ENCODE peak calls at places on chromosomes 12 and 14, in five cellular contexts. D is GM23248; T is CD8-positive, alpha-beta memory T cell; G is upper lobe of right lung; I is suprapubic skin. R is an unnamed sample. For H3K4me1, the result is how much of the 10 kb centered on the place peaks cover.

GRCh38 chr12:93460882-93461281 is 6.4 kb upstream of the MRPL42 start:
- DNase-seq in D (no peak), T (no peak), G (no peak), I (no peak), R (no peak)

GRCh38 chr12:28536088-28536487 is 345.8 kb downstream of the CCDC91 start:
- DNase-seq in D (peak), G (no peak), T (no peak), I (no peak), R (no peak)

GRCh38 chr12:3123729-3124128 is 46.5 kb downstream of the TSPAN9 start:
- DNase-seq in D (peak), T (no peak), I (no peak), G (no peak), R (peak)

GRCh38 chr12:120720234-120720968 is 5.2 kb upstream of the ACADS start:
- DNase-seq in D (peak), G (no peak), T (no peak), I (no peak), R (no peak)

GRCh38 chr12:116880817-116881324 is 370 bp downstream of the HRK start:
- DNase-seq in T (peak), G (peak), I (no peak), D (peak), R (no peak)

GRCh38 chr14:95318870-95319311 is 817 bp downstream of the CLMN start:
- DNase-seq in G (no peak), D (no peak), I (no peak), T (no peak), R (no peak)

GRCh38 chr14:101193126-101193844 is 289.8 kb upstream of the RTL1 start:
- DNase-seq in I (peak), D (no peak), G (peak), T (no peak), R (no peak)

GRCh38 chr12:110035534-110036104 is 12.7 kb downstream of the C12orf76 start:
- DNase-seq in I (no peak), T (no peak), G (no peak), D (no peak), R (no peak)

GRCh38 chr12:42507589-42507988 is 82.0 kb downstream of the PRICKLE1 start:
- DNase-seq in T (no peak), G (no peak), D (no peak), I (no peak), R (no peak)

GRCh38 chr14:48954446-48954845 is 631.7 kb downstream of the RPS29 start:
- DNase-seq in G (no peak), I (no peak), D (no peak), T (no peak), R (no peak)

GRCh38 chr14:104865069-104865630 is at the start of gene CEP170B:
- DNase-seq in D (peak), I (no peak), T (peak), G (peak), R (no peak)

GRCh38 chr14:55851961-55852360 is 266.2 kb upstream of the PELI2 start:
- DNase-seq in T (no peak), I (no peak), D (peak), G (no peak), R (no peak)

GRCh38 chr12:24363177-24363754 is 413.8 kb upstream of the SOX5 start:
- DNase-seq in D (no peak), T (no peak), I (no peak), G (no peak), R (peak)

GRCh38 chr14:35155962-35156361 is 33.6 kb downstream of the PRORP start:
- DNase-seq in I (no peak), G (no peak), T (no peak), D (peak), R (peak)

GRCh38 chr12:1553987-1554982 is 40.1 kb downstream of the FBXL14 start:
- DNase-seq in T (no peak), I (peak), G (peak), D (no peak), R (no peak)

GRCh38 chr12:45234134-45234865 is 18.4 kb downstream of the ANO6 start:
- DNase-seq in G (no peak), D (peak), T (no peak), I (no peak), R (peak)

GRCh38 chr14:104442611-104443390 is 136.8 kb upstream of the C14orf180 start:
- DNase-seq in T (no peak), G (peak), I (peak), D (no peak), R (no peak)

GRCh38 chr12:17030338-17030737 is 424.4 kb upstream of the LMO3 start:
- DNase-seq in D (no peak), T (no peak), I (no peak), G (no peak), R (no peak)

GRCh38 chr12:102096855-102097254 is 23.1 kb downstream of the NUP37 start:
- DNase-seq in T (no peak), G (no peak), I (no peak), D (no peak), R (no peak)

GRCh38 chr12:67747869-67748760 is 99.6 kb downstream of the DYRK2 start:
- DNase-seq in D (peak), I (no peak), T (no peak), G (no peak), R (peak)

GRCh38 chr14:103130965-103131364 is 7.7 kb downstream of the TNFAIP2 start:
- DNase-seq in G (no peak), I (no peak), T (no peak), D (peak), R (peak)

GRCh38 chr12:1297206-1297605 is 297.2 kb downstream of the FBXL14 start:
- DNase-seq in D (peak), I (no peak), G (no peak), T (no peak), R (no peak)

GRCh38 chr14:74257988-74258704 is 18.9 kb downstream of the VSX2 start:
- DNase-seq in G (no peak), D (peak), I (no peak), T (no peak), R (no peak)

GRCh38 chr12:85155791-85156190 is 119.6 kb downstream of the LRRIQ1 start:
- DNase-seq in I (no peak), G (no peak), T (no peak), D (peak), R (peak)

GRCh38 chr12:7899755-7900154 is 27.0 kb upstream of the SLC2A14 start:
- DNase-seq in T (no peak), D (peak), I (no peak), G (peak), R (no peak)

GRCh38 chr12:39199371-39199770 is 243.5 kb downstream of the KIF21A start:
- DNase-seq in D (no peak), G (no peak), T (no peak), I (no peak), R (no peak)

GRCh38 chr12:123879691-123880090 is 92.9 kb downstream of the CCDC92 start:
- DNase-seq in D (no peak), I (no peak), G (no peak), T (no peak), R (no peak)

GRCh38 chr12:68428211-68428610 is 96.0 kb upstream of the MDM1 start:
- DNase-seq in G (no peak), D (peak), I (no peak), T (no peak), R (no peak)

GRCh38 chr12:70443274-70443673 is 77.2 kb downstream of the KCNMB4 start:
- DNase-seq in G (no peak), D (peak), I (no peak), T (no peak), R (no peak)

GRCh38 chr14:103161054-103161397 is 37.8 kb downstream of the TNFAIP2 start:
- DNase-seq in I (no peak), D (peak), T (no peak), G (no peak), R (no peak)

GRCh38 chr12:54162741-54163140 is 26.0 kb downstream of the SMUG1 start:
- DNase-seq in G (no peak), T (no peak), D (no peak), I (no peak), R (no peak)

GRCh38 chr14:45793081-45793480 is 540.1 kb upstream of the MIS18BP1 start:
- DNase-seq in I (no peak), T (no peak), G (no peak), D (no peak), R (no peak)

GRCh38 chr12:34397591-34398365 is 375.5 kb downstream of the ALG10 start:
- DNase-seq in G (peak), T (no peak), I (peak), D (no peak), R (peak)

GRCh38 chr14:77562681-77563080 is 53.8 kb downstream of the SPTLC2 start:
- DNase-seq in I (no peak), D (peak), T (no peak), G (no peak), R (no peak)

GRCh38 chr12:68884251-68884650 is 48.7 kb downstream of the CPM start:
- DNase-seq in D (no peak), I (no peak), G (no peak), T (no peak), R (no peak)

GRCh38 chr12:54173906-54174471 is 14.8 kb downstream of the SMUG1 start:
- DNase-seq in G (no peak), I (no peak), D (no peak), T (no peak), R (no peak)

GRCh38 chr12:3145546-3146310 is 68.5 kb downstream of the TSPAN9 start:
- DNase-seq in D (no peak), T (no peak), I (no peak), G (peak), R (no peak)

GRCh38 chr12:50720085-50720484 is 43.8 kb upstream of the ATF1 start:
- DNase-seq in D (peak), T (no peak), I (no peak), G (no peak), R (no peak)

GRCh38 chr14:32635103-32635719 is 303.5 kb upstream of the NPAS3 start:
- DNase-seq in I (no peak), D (peak), G (no peak), T (no peak), R (no peak)

GRCh38 chr14:99525699-99526080 is 44.5 kb downstream of the CCNK start:
- DNase-seq in D (no peak), T (no peak), G (no peak), I (no peak), R (no peak)

GRCh38 chr14:99529899-99530298 is 48.7 kb downstream of the CCNK start:
- DNase-seq in T (no peak), D (peak), I (no peak), G (no peak), R (no peak)

GRCh38 chr14:99527026-99527425 is 45.8 kb downstream of the CCNK start:
- DNase-seq in I (no peak), T (no peak), G (no peak), D (no peak), R (no peak)

GRCh38 chr14:99524804-99525698 is 43.8 kb downstream of the CCNK start:
- DNase-seq in I (no peak), T (no peak), G (no peak), D (peak), R (no peak)

DNA sequence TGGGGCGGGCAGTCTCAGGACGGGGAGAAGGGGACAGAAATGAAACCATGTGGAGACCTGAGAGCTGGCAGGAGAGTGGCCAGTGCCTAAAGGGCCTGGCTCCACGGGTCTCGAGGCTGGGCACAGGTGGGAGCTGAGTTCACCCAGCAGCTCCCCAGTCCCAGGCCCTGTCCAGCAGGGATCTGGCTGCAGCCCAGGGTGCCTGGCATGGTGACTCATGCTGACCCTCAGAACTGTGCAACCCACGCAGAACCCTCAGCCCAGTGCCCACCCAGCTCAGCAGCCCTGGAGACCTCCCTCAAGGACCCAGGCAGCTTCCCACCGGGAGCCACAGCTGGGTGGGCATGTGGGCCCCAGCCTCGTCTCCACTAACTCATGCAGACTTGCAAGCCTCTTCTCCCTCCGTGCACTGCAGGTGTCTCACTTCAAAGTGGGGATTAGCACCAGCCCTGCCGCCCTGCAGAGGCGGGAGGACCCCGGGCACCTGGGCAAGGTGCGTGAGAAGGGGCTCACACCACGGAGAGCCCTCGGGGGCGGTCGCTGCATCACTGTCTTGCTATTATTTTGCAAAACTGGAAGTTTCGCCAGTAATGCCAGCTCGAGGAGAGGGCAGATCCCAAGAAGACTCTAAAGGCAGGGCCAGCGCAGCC is 46.3 kb downstream of the CCNK start:
- DNase-seq in I (no peak), T (no peak), D (peak), G (no peak), R (no peak)
- H3K4me1 ChIP-seq in I (under half), T (under half), D (under half), G (under half), R (under half)

DNA sequence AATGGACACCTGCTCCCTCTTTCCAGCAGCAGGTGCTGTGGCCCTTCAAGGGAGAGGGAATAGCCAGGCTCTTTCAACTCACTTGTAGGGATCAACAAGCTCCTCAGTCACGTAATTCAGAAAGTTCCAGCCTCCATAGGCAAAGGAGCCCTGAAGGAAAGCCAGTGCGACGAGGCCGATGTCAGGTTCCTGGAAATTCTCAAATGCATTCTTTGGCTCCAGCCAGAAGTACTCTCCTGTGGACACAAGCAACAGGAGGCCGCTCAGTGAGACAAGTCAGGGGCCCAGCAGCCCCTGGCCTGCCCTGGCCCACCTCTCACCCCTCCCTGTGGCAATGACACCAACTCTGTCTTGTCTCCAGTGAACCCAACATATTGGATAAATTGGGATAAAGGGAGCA is 21.3 kb upstream of the CEBPE start:
- DNase-seq in G (no peak), D (no peak), I (no peak), T (no peak), R (no peak)
- H3K4me1 ChIP-seq in G (under half), D (under half), I (half or more), T (under half), R (under half)

DNA sequence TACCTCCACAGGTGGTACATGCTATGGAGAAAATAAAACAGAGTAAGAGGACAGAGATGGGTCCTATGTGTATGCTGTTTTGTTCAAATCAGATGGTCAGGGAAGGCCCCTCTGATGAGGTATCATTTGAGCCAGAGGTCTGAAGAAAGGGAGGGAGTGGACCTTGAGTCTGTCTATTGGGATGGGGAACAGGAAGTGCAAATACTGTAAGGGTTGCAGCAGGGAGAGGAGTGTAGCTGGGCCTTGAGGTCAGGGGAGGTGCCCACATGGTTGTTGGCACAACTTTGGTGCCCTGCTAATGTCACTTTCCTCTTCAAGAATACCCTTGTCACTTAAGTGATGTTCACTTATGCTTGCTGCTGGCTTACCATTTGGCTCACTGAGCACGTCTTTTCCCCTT is 83.3 kb downstream of the PRKCH start:
- DNase-seq in T (no peak), G (no peak), D (no peak), I (no peak), R (no peak)
- H3K4me1 ChIP-seq in T (half or more), G (under half), D (under half), I (under half), R (under half)

GRCh38 chr12:40212566-40212965 is 12.2 kb upstream of the LRRK2 start:
- DNase-seq in D (no peak), G (no peak), T (no peak), I (no peak), R (no peak)
- H3K4me1 ChIP-seq in D (under half), G (under half), T (under half), I (under half), R (under half)

GRCh38 chr12:108843187-108843586 is 14.2 kb downstream of the SSH1 start:
- DNase-seq in I (no peak), D (no peak), G (no peak), T (no peak), R (no peak)
- H3K4me1 ChIP-seq in I (half or more), D (under half), G (half or more), T (under half), R (under half)

GRCh38 chr12:25997401-25997973 is 39.0 kb downstream of the RASSF8 start:
- DNase-seq in T (no peak), D (peak), G (no peak), I (no peak), R (peak)

GRCh38 chr12:25994252-25994651 is 35.8 kb downstream of the RASSF8 start:
- DNase-seq in T (no peak), D (peak), G (no peak), I (no peak), R (no peak)

GRCh38 chr12:25995906-25996305 is 37.4 kb downstream of the RASSF8 start:
- DNase-seq in T (no peak), G (no peak), D (peak), I (no peak), R (peak)

GRCh38 chr12:25996677-25997076 is 38.2 kb downstream of the RASSF8 start:
- DNase-seq in D (peak), I (no peak), G (no peak), T (no peak), R (no peak)

GRCh38 chr12:25994901-25995625 is 36.6 kb downstream of the RASSF8 start:
- DNase-seq in G (no peak), D (peak), T (no peak), I (no peak), R (no peak)
- H3K4me1 ChIP-seq in G (under half), D (half or more), T (under half), I (under half), R (under half)

R was measured in SJCRH30.